ENCODE peak calls at places on chromosomes 12 and 14, in nine cellular contexts. D is endothelial cell of umbilical vein; H is ovary; U is tibial artery; V is astrocyte; J is transverse colon; N is A549; X is mesendoderm; I is CD8-positive, alpha-beta memory T cell. Z is an unnamed sample. For H3K4me1, the result is how much of the 10 kb centered on the place peaks cover.

GRCh38 chr12:47082963-47083621 is 3.3 kb upstream of the AMIGO2 start:
- DNase-seq in D (no peak), H (no peak), U (no peak), V (peak), J (no peak), N (no peak), X (peak), I (no peak), Z (peak)

GRCh38 chr14:64688801-64689200 is 15.4 kb upstream of the PLEKHG3 start:
- DNase-seq in D (no peak), H (no peak), U (no peak), V (no peak), J (no peak), N (no peak), X (peak), I (no peak), Z (no peak)

GRCh38 chr12:93025145-93026103 is 96.3 kb upstream of the EEA1 start:
- DNase-seq in D (peak), H (no peak), U (no peak), V (peak), J (no peak), N (peak), X (peak), I (no peak), Z (peak)

GRCh38 chr14:39186941-39187525 is 12.0 kb downstream of the PNN start:
- DNase-seq in D (no peak), H (no peak), U (no peak), V (no peak), J (no peak), N (no peak), X (no peak), I (no peak), Z (no peak)

GRCh38 chr12:5138256-5138655 is 94.6 kb downstream of the KCNA5 start:
- DNase-seq in D (no peak), H (no peak), U (no peak), V (no peak), J (no peak), N (no peak), X (no peak), I (no peak), Z (no peak)

GRCh38 chr12:1523558-1524050 is 70.8 kb downstream of the FBXL14 start:
- DNase-seq in D (no peak), H (no peak), U (peak), V (no peak), J (no peak), N (no peak), X (peak), I (no peak), Z (no peak)

GRCh38 chr12:104741497-104742367 is 216.4 kb downstream of the SLC41A2 start:
- DNase-seq in D (no peak), H (no peak), U (no peak), V (no peak), J (no peak), N (no peak), X (no peak), I (no peak), Z (no peak)

GRCh38 chr12:17976202-17976601 is 113.8 kb downstream of the RERGL start:
- DNase-seq in D (peak), H (no peak), U (no peak), V (no peak), J (no peak), N (no peak), X (peak), I (no peak), Z (peak)

GRCh38 chr14:69711471-69712216 is 55.3 kb upstream of the SRSF5 start:
- DNase-seq in D (no peak), H (no peak), U (peak), V (no peak), J (peak), N (no peak), X (no peak), I (no peak), Z (no peak)
- H3K4me1 ChIP-seq in D (under half), H (under half), U (under half), V (under half), J (under half), N (under half), X (under half), I (under half), Z (under half)

DNA sequence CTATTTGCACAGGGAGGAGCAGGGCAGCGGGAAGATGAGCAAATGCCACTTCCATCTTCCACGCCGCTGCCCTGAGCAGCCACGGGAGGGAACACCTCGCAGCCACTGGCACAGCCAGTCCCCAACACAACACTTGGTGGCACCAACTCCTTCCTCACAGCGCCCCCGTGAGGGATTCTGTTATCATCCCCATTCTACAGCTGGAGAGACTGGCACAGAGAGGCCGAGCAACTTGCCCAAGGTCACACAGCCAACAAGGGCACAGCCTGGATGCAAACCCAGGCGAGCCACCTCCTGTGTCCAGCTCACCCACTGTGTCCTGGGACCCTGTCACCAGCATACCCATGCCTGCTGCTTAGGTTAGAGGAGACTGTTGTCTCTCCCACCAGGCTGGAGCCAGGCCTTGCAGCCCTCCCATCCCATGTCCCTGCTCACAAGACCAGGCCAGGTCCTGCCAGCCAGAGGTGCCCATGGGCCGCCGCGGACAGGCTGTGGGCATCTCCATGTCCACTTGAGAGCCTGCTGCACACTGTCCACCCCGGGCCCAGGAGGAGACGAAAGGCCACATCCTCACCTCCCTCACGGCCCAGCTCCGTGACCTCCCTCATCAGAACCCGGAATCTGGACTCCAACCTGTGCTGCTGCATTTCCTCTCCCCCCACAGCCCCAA is 57.0 kb downstream of the NCOR2 start:
- DNase-seq in D (no peak), H (no peak), U (no peak), V (no peak), J (peak), N (no peak), X (no peak), I (no peak), Z (peak)
- H3K4me1 ChIP-seq in D (half or more), H (half or more), U (half or more), V (half or more), J (half or more), N (under half), X (under half), I (under half), Z (half or more)

GRCh38 chr12:10826258-10826657 is at the start of gene TAS2R10:
- DNase-seq in D (no peak), H (no peak), U (no peak), V (no peak), J (no peak), N (no peak), X (no peak), I (no peak), Z (no peak)

GRCh38 chr12:10829994-10830393 is 3.8 kb upstream of the TAS2R10 start:
- DNase-seq in D (no peak), H (no peak), U (no peak), V (peak), J (no peak), N (no peak), X (no peak), I (no peak), Z (peak)
- H3K4me1 ChIP-seq in D (under half), H (under half), U (under half), V (under half), J (under half), N (under half), X (under half), I (under half), Z (under half)

DNA sequence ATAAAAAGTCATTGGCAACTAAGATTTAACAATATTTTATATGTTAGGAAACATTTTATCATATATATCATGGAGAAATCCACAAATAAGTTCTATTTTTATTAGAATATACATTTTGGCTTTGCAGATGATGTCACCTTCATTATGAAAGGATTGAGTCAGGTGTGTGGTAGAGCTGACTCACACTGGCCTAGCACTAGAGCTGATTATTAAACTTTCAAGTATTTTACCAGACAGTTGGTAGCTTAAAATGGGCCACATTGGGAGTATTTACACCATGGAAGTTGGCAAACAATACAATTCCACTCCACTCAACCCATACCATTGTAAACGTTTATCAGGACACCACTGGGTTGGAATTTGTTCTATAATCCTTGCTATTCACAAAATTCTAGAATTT is 1036.6 kb downstream of the TRHDE start:
- DNase-seq in D (no peak), H (no peak), U (no peak), V (no peak), J (no peak), N (no peak), X (no peak), I (no peak), Z (no peak)
- H3K4me1 ChIP-seq in D (under half), H (under half), U (under half), V (under half), J (under half), N (under half), X (under half), I (under half), Z (under half)

GRCh38 chr14:81529391-81529790 is 4.3 kb downstream of the SEL1L start:
- DNase-seq in D (no peak), H (no peak), U (no peak), V (no peak), J (no peak), N (no peak), X (no peak), I (no peak), Z (peak)
- H3K4me1 ChIP-seq in D (under half), H (under half), U (under half), V (under half), J (under half), N (under half), X (under half), I (under half), Z (under half)

DNA sequence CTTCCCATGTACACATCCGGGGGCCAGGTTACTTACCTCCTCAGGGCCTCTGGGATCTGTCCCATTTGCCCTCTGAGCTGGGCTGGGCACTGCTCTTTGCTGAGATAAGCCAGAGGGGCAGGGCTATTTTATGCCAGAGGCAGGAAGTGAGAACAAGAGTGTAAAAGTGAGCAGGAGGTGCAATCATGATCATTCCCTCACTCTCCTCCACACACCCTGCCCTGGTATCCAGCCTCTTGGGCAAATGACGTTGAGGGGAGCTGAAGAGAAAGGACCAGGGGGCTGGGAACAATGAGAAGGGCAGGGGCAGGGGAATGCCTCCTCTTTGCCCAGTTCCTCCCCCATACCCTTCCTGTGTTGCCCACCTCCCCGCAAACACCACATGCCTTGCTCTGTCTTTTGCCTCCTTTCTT is 4.2 kb downstream of the LPAR5 start:
- DNase-seq in D (no peak), H (no peak), U (no peak), V (no peak), J (peak), N (no peak), X (no peak), I (no peak), Z (no peak)
- H3K4me1 ChIP-seq in D (under half), H (under half), U (under half), V (under half), J (under half), N (under half), X (under half), I (half or more), Z (under half)

GRCh38 chr14:103692871-103693270 is 22.4 kb downstream of the XRCC3 start:
- DNase-seq in D (no peak), H (no peak), U (no peak), V (no peak), J (peak), N (no peak), X (no peak), I (no peak), Z (no peak)

GRCh38 chr14:103692159-103692558 is 23.1 kb downstream of the XRCC3 start:
- DNase-seq in D (no peak), H (peak), U (no peak), V (no peak), J (no peak), N (no peak), X (no peak), I (no peak), Z (no peak)

GRCh38 chr14:103694572-103695026 is 20.7 kb downstream of the XRCC3 start:
- DNase-seq in D (no peak), H (no peak), U (no peak), V (no peak), J (no peak), N (no peak), X (no peak), I (no peak), Z (no peak)

GRCh38 chr14:103695331-103696026 is 19.8 kb downstream of the XRCC3 start:
- DNase-seq in D (no peak), H (no peak), U (no peak), V (no peak), J (no peak), N (no peak), X (no peak), I (no peak), Z (no peak)

DNA sequence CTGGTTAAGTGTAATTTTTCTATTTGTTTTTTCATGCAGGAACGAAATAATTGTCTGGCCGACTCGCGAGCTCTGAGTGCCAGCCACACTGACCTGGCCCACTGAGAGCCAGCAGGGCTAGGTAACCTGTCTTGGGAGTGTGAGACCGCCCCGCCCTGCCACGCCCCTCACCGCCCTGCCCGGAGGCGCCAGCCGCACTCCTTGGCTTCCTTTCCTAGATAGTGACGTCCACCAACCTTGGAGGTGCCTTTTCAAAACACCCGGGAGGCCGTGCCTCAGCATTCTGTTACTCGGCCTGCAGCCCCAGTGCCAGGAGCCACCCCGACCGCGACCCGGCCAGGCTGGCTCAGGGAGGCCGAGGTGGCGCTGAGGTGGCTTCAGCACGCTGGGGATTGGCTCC is 21.7 kb downstream of the XRCC3 start:
- DNase-seq in D (no peak), H (no peak), U (no peak), V (no peak), J (peak), N (no peak), X (no peak), I (no peak), Z (no peak)
- H3K4me1 ChIP-seq in D (under half), H (under half), U (under half), V (under half), J (under half), N (under half), X (under half), I (under half), Z (under half)

GRCh38 chr12:121892673-121893561 is 4.3 kb downstream of the PSMD9 start:
- DNase-seq in D (no peak), H (no peak), U (no peak), V (no peak), J (no peak), N (no peak), X (no peak), I (no peak), Z (no peak)
- H3K4me1 ChIP-seq in D (under half), H (under half), U (under half), V (under half), J (under half), N (under half), X (under half), I (under half), Z (under half)